ENCODE peak calls at places on chromosomes 13 and 19, in nine cellular contexts. W is upper lobe of right lung, R is heart right ventricle, X is Peyer's patch, V is lower leg skin, T is tibial nerve, C is uterus, H is AG10803, E is OCI-LY7. U is an unnamed sample.

GRCh38 chr19:10155834-10156233 is 36.1 kb upstream of the EIF3G start:
- DNase-seq in W (no peak), R (no peak), X (no peak), V (no peak), T (no peak), C (no peak), H (no peak), E (no peak), U (no peak)

GRCh38 chr13:40087021-40088002 is 431.9 kb downstream of the COG6 start:
- DNase-seq in W (no peak), R (no peak), X (no peak), V (no peak), T (no peak), C (no peak), H (no peak), E (no peak), U (no peak)

GRCh38 chr13:73722120-73722519 is 412.1 kb downstream of the KLF12 start:
- DNase-seq in W (no peak), R (no peak), X (no peak), V (no peak), T (no peak), C (no peak), H (peak; percentile 36), E (peak; percentile 3), U (peak; percentile 60)

GRCh38 chr19:45442927-45443461 is 19.3 kb upstream of the ERCC1 start:
- DNase-seq in W (peak; percentile 76), R (no peak), X (peak; percentile 78), V (peak; percentile 92), T (peak; percentile 66), C (peak; percentile 44), H (peak; percentile 37), E (peak; percentile 71), U (peak; percentile 44)

GRCh38 chr13:29411493-29411892 is 184.0 kb downstream of the SLC7A1 start:
- DNase-seq in W (no peak), R (no peak), X (no peak), V (no peak), T (no peak), C (no peak), H (peak; percentile 26), E (no peak), U (no peak)

GRCh38 chr19:38849147-38849745 is 540 bp downstream of the HNRNPL start:
- DNase-seq in W (peak; percentile 99), R (peak; percentile 98), X (peak; percentile 98), V (peak; percentile 99), T (peak; percentile 94), C (peak; percentile 98), H (peak; percentile 91), E (peak; percentile 96), U (peak; percentile 98)

GRCh38 chr19:39871362-39871761 is 25.2 kb upstream of the FBL start:
- DNase-seq in W (no peak), R (no peak), X (no peak), V (no peak), T (no peak), C (no peak), H (no peak), E (no peak), U (no peak)

GRCh38 chr13:97434417-97435296 is 688 bp downstream of the RAP2A start:
- DNase-seq in W (peak; percentile 71), R (peak; percentile 40), X (peak; percentile 71), V (peak; percentile 91), T (peak; percentile 27), C (peak; percentile 46), H (no peak), E (peak; percentile 26), U (peak; percentile 52)

GRCh38 chr13:74273591-74273990 is 139.4 kb upstream of the KLF12 start:
- DNase-seq in W (no peak), R (no peak), X (no peak), V (no peak), T (no peak), C (no peak), H (peak; percentile 28), E (no peak), U (no peak)

GRCh38 chr13:112246731-112247470 is 129.3 kb upstream of the SPACA7 start:
- DNase-seq in W (peak; percentile 57), R (no peak), X (no peak), V (peak; percentile 72), T (no peak), C (no peak), H (no peak), E (no peak), U (no peak)

GRCh38 chr13:112245959-112246358 is 130.2 kb upstream of the SPACA7 start:
- DNase-seq in W (peak; percentile 34), R (no peak), X (no peak), V (peak; percentile 80), T (no peak), C (no peak), H (no peak), E (no peak), U (no peak)

GRCh38 chr13:112248909-112249592 is 127.1 kb upstream of the SPACA7 start:
- DNase-seq in W (peak; percentile 42), R (no peak), X (peak; percentile 7), V (peak; percentile 49), T (no peak), C (no peak), H (no peak), E (no peak), U (no peak)

GRCh38 chr13:112248406-112248760 is 127.8 kb upstream of the SPACA7 start:
- DNase-seq in W (peak; percentile 53), R (no peak), X (no peak), V (peak; percentile 45), T (no peak), C (no peak), H (no peak), E (no peak), U (no peak)

GRCh38 chr13:112247471-112248405 is 128.4 kb upstream of the SPACA7 start:
- DNase-seq in W (peak; percentile 52), R (no peak), X (no peak), V (peak; percentile 75), T (no peak), C (no peak), H (no peak), E (no peak), U (no peak)
- TF ChIP-seq CTCF in W (no peak), R (no peak), X (no peak), V (no peak), T (no peak), C (no peak), H (no peak), E (no peak), U (no peak)

DNA sequence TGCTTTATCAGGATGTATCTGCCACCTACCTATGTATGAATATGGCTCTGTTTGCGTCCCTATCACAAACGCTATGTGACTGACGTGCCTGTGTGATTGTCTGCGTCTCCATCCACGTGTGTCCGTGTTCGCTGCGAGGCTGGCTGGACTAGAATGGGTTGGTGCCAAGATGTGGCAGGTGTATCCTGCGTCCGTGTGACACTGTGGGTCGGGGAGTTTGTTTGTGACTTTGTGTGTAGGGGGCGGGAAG is 6.7 kb upstream of the HOOK2 start:
- DNase-seq in W (no peak), R (no peak), X (peak; percentile 94), V (no peak), T (peak; percentile 72), C (no peak), H (no peak), E (no peak), U (no peak)
- H3K4me3 ChIP-seq in W (peak overlapping the region; percentile 56), R (peak overlapping the region; percentile 56), X (peak overlapping the region; percentile 62), V (no peak overlapping the region), T (peak overlapping the region; percentile 53), C (peak overlapping the region; percentile 49), H (peak overlapping the region; percentile 63), E (peak overlapping the region; percentile 62), U (peak overlapping the region; percentile 46)

GRCh38 chr19:18161691-18162039 is 8.7 kb downstream of the PIK3R2 start:
- DNase-seq in W (no peak), R (no peak), X (no peak), V (no peak), T (no peak), C (no peak), H (no peak), E (no peak), U (no peak)
- TF ChIP-seq CTCF in W (no peak), R (no peak), X (no peak), V (no peak), T (no peak), C (no peak), H (no peak), E (no peak), U (no peak)

GRCh38 chr19:3024870-3025515 is 4.1 kb downstream of the TLE2 start:
- DNase-seq in W (no peak), R (no peak), X (no peak), V (no peak), T (no peak), C (no peak), H (no peak), E (peak; percentile 34), U (no peak)

GRCh38 chr19:3026768-3027167 is 2.3 kb downstream of the TLE2 start:
- DNase-seq in W (no peak), R (no peak), X (no peak), V (no peak), T (no peak), C (no peak), H (no peak), E (no peak), U (no peak)

GRCh38 chr19:3024509-3024869 is 4.6 kb downstream of the TLE2 start:
- DNase-seq in W (no peak), R (no peak), X (no peak), V (no peak), T (no peak), C (no peak), H (no peak), E (no peak), U (no peak)

GRCh38 chr19:3027292-3027691 is 1.8 kb downstream of the TLE2 start:
- DNase-seq in W (no peak), R (no peak), X (no peak), V (no peak), T (no peak), C (no peak), H (no peak), E (no peak), U (no peak)

DNA sequence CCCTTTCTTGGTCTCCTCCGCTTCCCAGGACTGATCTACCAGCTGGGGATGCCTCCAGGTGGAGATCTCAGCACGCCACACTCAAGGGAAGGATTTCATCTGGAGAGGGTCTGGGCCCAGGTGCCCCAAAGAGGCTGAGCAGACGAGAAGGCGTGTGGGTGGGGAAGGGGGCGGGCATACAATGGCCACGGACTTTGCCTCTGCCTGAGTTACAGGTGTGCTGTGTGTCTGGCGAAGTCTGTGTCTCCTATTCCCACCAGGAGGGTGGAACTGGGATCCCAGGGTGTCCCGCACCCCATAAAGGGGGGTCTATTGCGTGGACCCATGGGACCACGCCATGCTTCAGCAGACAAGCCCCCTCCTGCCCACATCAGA is 3.6 kb downstream of the TLE2 start:
- DNase-seq in W (no peak), R (no peak), X (no peak), V (no peak), T (no peak), C (no peak), H (no peak), E (no peak), U (no peak)
- H3K4me3 ChIP-seq in W (no peak overlapping the region), R (no peak overlapping the region), X (no peak overlapping the region), V (no peak overlapping the region), T (no peak overlapping the region), C (no peak overlapping the region), H (no peak overlapping the region), E (no peak overlapping the region), U (no peak overlapping the region)